ENCODE peak calls at places on chromosomes 5 and 9, in five cellular contexts. I is IMR-90, T is mesenchymal stem cell, O is H9, X is H1. D is an unnamed sample.

GRCh38 chr5:96288845-96289185 is 144.2 kb downstream of the PCSK1 start:
- DNase-seq in X (no peak), T (peak), O (no peak), I (peak), D (no peak)

GRCh38 chr9:34562136-34562745 is 27.3 kb downstream of the CNTFR start:
- DNase-seq in X (peak), T (no peak), O (no peak), I (no peak), D (no peak)

GRCh38 chr9:13705913-13706312 is 426.4 kb upstream of the MPDZ start:
- DNase-seq in X (no peak), I (peak), O (no peak), T (peak), D (peak)

GRCh38 chr5:74442466-74442865 is 198.1 kb downstream of the ENC1 start:
- DNase-seq in T (no peak), O (no peak), X (no peak), I (no peak), D (peak)

GRCh38 chr5:119318256-119318914 is 37.4 kb upstream of the TNFAIP8 start:
- DNase-seq in T (no peak), X (no peak), O (no peak), I (no peak), D (no peak)

GRCh38 chr9:124251605-124252366 is 6.0 kb upstream of the NEK6 start:
- DNase-seq in I (peak), O (no peak), X (no peak), T (peak), D (peak)

GRCh38 chr5:8756498-8757084 is 789.3 kb downstream of the SEMA5A start:
- DNase-seq in O (peak), T (peak), X (no peak), I (peak), D (peak)

GRCh38 chr5:176789873-176790615 is 20.3 kb upstream of the UNC5A start:
- DNase-seq in I (no peak), O (no peak), T (no peak), X (no peak), D (no peak)

GRCh38 chr9:107488400-107489143 is 997 bp downstream of the KLF4 start:
- DNase-seq in X (peak), T (peak), I (peak), O (peak), D (peak)

GRCh38 chr9:115213777-115214428 is 95.9 kb upstream of the TNC start:
- DNase-seq in O (no peak), T (peak), X (no peak), I (peak), D (peak)

GRCh38 chr9:132631280-132631679 is 38.5 kb downstream of the DDX31 start:
- DNase-seq in T (peak), O (no peak), X (no peak), I (peak), D (no peak)

GRCh38 chr5:113495402-113495801 is 7.1 kb upstream of the MCC start:
- DNase-seq in T (peak), X (no peak), I (peak), O (no peak), D (no peak)

GRCh38 chr5:42021923-42022322 is 96.8 kb downstream of the FBXO4 start:
- DNase-seq in T (peak), X (no peak), I (no peak), O (no peak), D (no peak)

GRCh38 chr5:132007399-132008162 is 3.9 kb downstream of the ACSL6 start:
- DNase-seq in O (peak), I (peak), T (peak), X (peak), D (peak)

GRCh38 chr5:149605354-149605997 is 24.2 kb downstream of the ARHGEF37 start:
- DNase-seq in X (no peak), I (no peak), O (no peak), T (no peak), D (no peak)

GRCh38 chr9:124510650-124511425 is 3.6 kb upstream of the NR5A1 start:
- DNase-seq in O (no peak), I (peak), T (peak), X (peak), D (no peak)

GRCh38 chr9:133429641-133430161 is 7.5 kb downstream of the ADAMTS13 start:
- DNase-seq in T (peak), O (peak), I (peak), X (peak), D (peak)

GRCh38 chr5:1111727-1112289 is at the start of gene SLC12A7:
- DNase-seq in I (no peak), O (peak), T (no peak), X (peak), D (peak)

GRCh38 chr5:147439253-147439652 is 70.6 kb downstream of the DPYSL3 start:
- DNase-seq in X (no peak), O (no peak), T (peak), I (peak), D (no peak)

GRCh38 chr5:173885054-173885443 is 3.1 kb upstream of the CPEB4 start:
- DNase-seq in X (no peak), O (no peak), I (no peak), T (no peak), D (no peak)

GRCh38 chr5:173882632-173883031 is 5.5 kb upstream of the CPEB4 start:
- DNase-seq in T (no peak), O (no peak), X (no peak), I (peak), D (no peak)

GRCh38 chr5:173884402-173885053 is 3.6 kb upstream of the CPEB4 start:
- DNase-seq in X (no peak), I (no peak), O (no peak), T (no peak), D (no peak)

GRCh38 chr5:173881811-173882575 is 6.2 kb upstream of the CPEB4 start:
- DNase-seq in X (no peak), T (no peak), I (peak), O (no peak), D (no peak)

GRCh38 chr5:173883347-173883924 is 4.7 kb upstream of the CPEB4 start:
- DNase-seq in O (no peak), T (no peak), X (no peak), I (no peak), D (no peak)
- H2BK120ac ChIP-seq in O (no peak), T (no peak), X (no peak), I (no peak), D (no peak)

GRCh38 chr9:134818591-134818990 is 62.0 kb upstream of the FCN2 start:
- DNase-seq in O (no peak), T (no peak), I (no peak), X (no peak), D (no peak)
- H2AK5ac ChIP-seq in O (no peak), T (no peak), I (no peak), X (no peak), D (no peak)

GRCh38 chr5:160470437-160471341 is 49.0 kb downstream of the PTTG1 start:
- DNase-seq in X (no peak), O (no peak), I (peak), T (no peak), D (no peak)
- H2BK120ac ChIP-seq in X (no peak), O (no peak), I (no peak), T (no peak), D (no peak)

GRCh38 chr9:19050637-19051591 is 1.7 kb downstream of the RRAGA start:
- DNase-seq in T (no peak), X (no peak), O (no peak), I (no peak), D (peak)

GRCh38 chr9:19048966-19049871 is at the start of gene RRAGA:
- DNase-seq in I (peak), O (peak), T (peak), X (peak), D (peak)

GRCh38 chr9:19049872-19050636 is 827 bp downstream of the RRAGA start:
- DNase-seq in O (no peak), I (peak), T (peak), X (no peak), D (peak)
- H2AK5ac ChIP-seq in O (no peak), I (peak), T (no peak), X (no peak), D (no peak)

GRCh38 chr9:109771796-109772525 is 8.0 kb upstream of the PALM2AKAP2 start:
- DNase-seq in I (peak), O (no peak), X (no peak), T (peak), D (peak)
- H2BK120ac ChIP-seq in I (peak), O (no peak), X (no peak), T (peak), D (no peak)

DNA sequence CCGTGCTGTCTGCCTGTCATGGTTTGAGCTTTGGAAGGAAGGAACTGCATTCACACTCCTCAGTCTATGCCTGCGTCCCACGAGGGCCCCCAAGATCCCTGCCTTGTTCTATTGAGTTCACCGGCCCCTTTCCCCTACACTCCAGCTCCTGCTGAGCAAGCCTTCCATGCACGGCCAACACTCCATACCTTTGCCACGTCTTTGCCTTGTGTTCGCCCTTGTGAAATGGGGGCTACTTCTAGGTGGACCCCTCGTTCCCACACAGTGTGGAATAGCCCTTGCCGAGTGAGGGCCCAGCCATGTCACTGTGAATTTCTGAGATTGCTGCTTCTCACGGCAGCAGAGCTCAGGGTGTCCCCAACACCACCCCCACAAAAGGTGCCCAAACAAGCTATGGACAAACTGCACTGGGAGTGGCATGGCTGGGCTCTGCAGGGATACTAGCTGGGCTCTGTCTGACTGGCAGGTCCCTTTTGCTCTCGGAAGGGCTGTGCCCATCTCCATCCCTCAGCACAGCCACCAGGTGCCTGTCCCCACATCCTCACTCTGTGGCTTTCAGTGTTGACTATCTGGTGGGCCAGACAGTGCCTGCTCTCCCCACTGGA is 67.9 kb upstream of the ADAMTS2 start:
- DNase-seq in X (peak), O (no peak), I (no peak), T (no peak), D (no peak)
- H2AK5ac ChIP-seq in X (no peak), O (no peak), I (no peak), T (no peak), D (no peak)

D was measured in mesendoderm.